ENCODE peak calls at places on chromosomes 11 and 22, in ten cellular contexts. X, M, H, Y, V, P, A, K, B and D are unnamed samples.

GRCh38 chr11:117044287-117045035 is 53.8 kb downstream of the SIK3 start:
- DNase-seq in X (no peak), M (no peak), H (no peak), Y (no peak), V (no peak), P (no peak), A (no peak), K (no peak), B (no peak), D (no peak)

GRCh38 chr11:6746086-6746618 is 25.6 kb downstream of the OR2AG2 start:
- DNase-seq in X (no peak), M (no peak), H (peak), Y (no peak), V (peak), P (no peak), A (no peak), K (no peak), B (no peak), D (no peak)

GRCh38 chr22:27474711-27475547 is 326.6 kb downstream of the MN1 start:
- DNase-seq in X (peak), M (no peak), H (no peak), Y (peak), V (no peak), P (peak), A (no peak), K (peak), B (peak), D (peak)

GRCh38 chr11:71999360-71999759 is 651 bp downstream of the IL18BP start:
- DNase-seq in X (no peak), M (no peak), H (no peak), Y (no peak), V (no peak), P (peak), A (no peak), K (no peak), B (peak), D (no peak)

GRCh38 chr11:119389611-119390254 is 8.2 kb upstream of the USP2 start:
- DNase-seq in X (no peak), M (no peak), H (peak), Y (peak), V (no peak), P (no peak), A (no peak), K (peak), B (no peak), D (no peak)

GRCh38 chr22:24424901-24425775 is 2.3 kb upstream of the ADORA2A start:
- DNase-seq in X (no peak), M (no peak), H (no peak), Y (no peak), V (no peak), P (no peak), A (no peak), K (peak), B (no peak), D (no peak)

GRCh38 chr11:34468209-34468841 is 29.6 kb downstream of the CAT start:
- DNase-seq in X (no peak), M (no peak), H (peak), Y (peak), V (peak), P (peak), A (no peak), K (peak), B (peak), D (peak)

GRCh38 chr22:33472462-33473344 is 414.5 kb upstream of the SYN3 start:
- DNase-seq in X (no peak), M (no peak), H (no peak), Y (no peak), V (no peak), P (no peak), A (no peak), K (no peak), B (no peak), D (no peak)

GRCh38 chr11:69658606-69659450 is 16.3 kb downstream of the LTO1 start:
- DNase-seq in X (no peak), M (peak), H (no peak), Y (peak), V (no peak), P (no peak), A (no peak), K (no peak), B (no peak), D (no peak)